ENCODE peak calls at places on chromosome 2, in nine cellular contexts. R is epithelial cell of esophagus, U is NB4, L is GM06990, Y is colonic mucosa, A is kidney epithelial cell, G is A549, H is GM13976, Q is left lung. Z is an unnamed sample.
A peak's percentile ranks its signal among the peaks of the same experiment; 100 is the strongest.

GRCh38 chr2:215031330-215031729 is 107.1 kb downstream of the ABCA12 start:
- DNase-seq in L (no peak), Q (no peak), Y (no peak), G (peak; percentile 1), R (peak; percentile 29), H (no peak), A (no peak), U (no peak), Z (no peak)

GRCh38 chr2:18178736-18179349 is 300.4 kb downstream of the KCNS3 start:
- DNase-seq in U (peak; percentile 76), H (peak; percentile 45), Q (no peak), G (peak; percentile 52), L (no peak), A (peak; percentile 14), Y (peak; percentile 33), R (peak; percentile 71), Z (peak; percentile 68)

GRCh38 chr2:237320801-237321563 is 93.0 kb downstream of the COL6A3 start:
- DNase-seq in U (no peak), A (no peak), L (no peak), Q (no peak), G (no peak), R (no peak), Y (no peak), H (no peak), Z (no peak)

GRCh38 chr2:2892892-2893291 is 484.7 kb downstream of the EIPR1 start:
- DNase-seq in L (no peak), H (no peak), G (no peak), A (no peak), R (no peak), Y (no peak), Q (no peak), U (no peak), Z (no peak)

GRCh38 chr2:217326238-217327022 is 466.6 kb upstream of the TNP1 start:
- DNase-seq in H (no peak), A (no peak), Q (no peak), G (peak; percentile 47), Y (no peak), R (peak; percentile 31), U (peak; percentile 18), L (no peak), Z (no peak)

GRCh38 chr2:235088608-235089020 is 136.8 kb downstream of the SH3BP4 start:
- DNase-seq in A (no peak), Q (no peak), G (peak; percentile 34), R (no peak), Y (no peak), H (no peak), U (no peak), L (no peak), Z (no peak)

GRCh38 chr2:207088276-207088675 is 77.5 kb downstream of the KLF7 start:
- DNase-seq in L (no peak), Q (no peak), R (no peak), A (no peak), Y (no peak), U (no peak), H (no peak), G (no peak), Z (no peak)

GRCh38 chr2:163345795-163346573 is 389.8 kb downstream of the FIGN start:
- DNase-seq in Y (no peak), H (peak; percentile 55), Q (no peak), U (peak; percentile 85), L (peak; percentile 9), G (peak; percentile 76), R (peak; percentile 64), A (no peak), Z (peak; percentile 46)

GRCh38 chr2:182901748-182902147 is 35.3 kb upstream of the FRZB start:
- DNase-seq in Q (no peak), R (no peak), G (no peak), A (no peak), H (no peak), L (no peak), U (no peak), Y (no peak), Z (no peak)

GRCh38 chr2:182907081-182907830 is 40.8 kb upstream of the FRZB start:
- DNase-seq in R (no peak), Y (no peak), H (no peak), G (no peak), Q (no peak), L (no peak), U (no peak), A (no peak), Z (no peak)

GRCh38 chr2:182906454-182906853 is 40.0 kb upstream of the FRZB start:
- DNase-seq in G (no peak), H (no peak), A (no peak), Q (no peak), L (no peak), U (no peak), Y (no peak), R (no peak), Z (no peak)

GRCh38 chr2:182903566-182903965 is 37.1 kb upstream of the FRZB start:
- DNase-seq in Q (no peak), H (no peak), L (no peak), G (no peak), A (no peak), Y (no peak), U (no peak), R (no peak), Z (no peak)

GRCh38 chr2:182904844-182905243 is 38.4 kb upstream of the FRZB start:
- DNase-seq in Y (no peak), Q (no peak), G (no peak), A (no peak), H (no peak), U (no peak), L (no peak), R (no peak), Z (no peak)
- TF ChIP-seq CTCF in Y (no peak), Q (no peak), G (no peak), A (no peak), H (no peak), U (no peak), L (no peak), R (no peak), Z (no peak)

DNA sequence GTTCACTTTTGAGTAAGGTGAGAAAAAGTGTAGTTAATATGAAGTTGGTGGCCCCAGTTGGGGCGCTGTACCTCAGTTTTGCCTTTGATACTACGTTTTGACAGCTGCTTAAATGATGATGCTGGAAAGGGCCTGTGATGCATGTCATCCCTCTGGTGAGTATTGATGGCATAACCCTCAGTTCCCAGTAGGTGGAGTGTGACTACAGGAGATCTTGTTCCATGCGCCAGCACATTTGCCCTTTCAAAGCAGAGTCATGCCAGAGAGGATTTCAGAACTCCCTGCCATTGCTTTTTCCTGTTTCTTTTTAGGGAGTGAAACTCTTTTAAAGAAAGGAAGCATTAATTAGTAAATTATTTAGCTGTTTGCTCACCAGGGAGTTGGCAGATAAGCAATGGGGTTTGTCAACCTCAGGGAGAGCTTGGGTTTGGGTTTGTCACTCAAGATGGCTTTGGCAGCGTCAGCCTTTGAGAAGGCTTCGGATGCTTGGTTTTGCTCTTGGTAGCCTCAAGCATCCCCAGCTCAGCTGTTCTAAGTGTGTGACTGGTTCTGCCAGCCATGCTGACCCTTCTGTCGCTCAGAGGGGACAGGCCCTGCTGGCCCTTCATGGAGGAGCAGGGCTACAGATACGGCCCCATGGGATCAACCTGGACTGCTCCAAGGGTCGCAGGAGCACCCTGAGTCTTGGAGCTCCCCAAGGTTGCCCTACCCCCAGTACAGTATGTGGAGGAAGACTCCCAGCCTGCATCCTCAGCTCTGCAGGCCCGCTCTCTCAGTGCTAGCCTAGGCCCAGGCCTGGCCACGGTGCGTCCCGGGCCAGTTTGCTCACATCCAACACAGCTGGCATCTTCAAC is 29.1 kb downstream of the ARMC9 start:
- DNase-seq in G (peak; percentile 83), R (peak; percentile 85), U (peak; percentile 90), Q (no peak), H (peak; percentile 83), Y (peak; percentile 78), L (peak; percentile 45), A (peak; percentile 44), Z (peak; percentile 43)
- TF ChIP-seq CTCF in G (peak; percentile 87), R (peak; percentile 94), U (peak; percentile 96), Q (peak; percentile 70), H (peak; percentile 82), Y (peak; percentile 78), L (peak; percentile 78), A (peak; percentile 85), Z (peak; percentile 70)

DNA sequence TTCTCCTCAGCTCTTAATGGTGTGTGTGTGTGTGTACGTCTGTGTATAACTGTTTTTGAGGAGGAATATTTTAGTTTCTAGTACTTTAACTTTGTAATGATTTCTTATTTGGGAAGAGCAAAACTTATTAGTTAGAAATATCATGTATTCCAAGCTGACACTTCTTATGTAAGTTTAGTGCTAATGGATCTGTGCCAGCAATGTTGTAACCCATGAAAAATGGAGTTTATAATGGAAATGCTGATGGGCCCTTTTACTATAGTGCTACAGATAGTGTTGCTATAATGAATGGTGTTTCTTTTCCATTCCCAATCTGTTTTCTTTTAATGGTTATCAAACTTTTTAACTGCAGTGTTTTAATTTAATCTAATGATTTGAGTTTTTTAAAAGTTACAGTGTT is 49.8 kb upstream of the OTX1 start:
- DNase-seq in L (no peak), R (peak; percentile 17), A (no peak), U (no peak), G (no peak), Y (no peak), H (no peak), Q (no peak), Z (no peak)
- TF ChIP-seq CTCF in L (no peak), R (no peak), A (no peak), U (no peak), G (no peak), Y (no peak), H (no peak), Q (no peak), Z (no peak)

GRCh38 chr2:238433941-238434845 is 7.5 kb downstream of the ASB1 start:
- DNase-seq in L (no peak), U (no peak), G (no peak), Y (no peak), R (peak; percentile 89), H (no peak), Q (no peak), A (no peak), Z (no peak)

GRCh38 chr2:238435752-238436096 is 9.0 kb downstream of the ASB1 start:
- DNase-seq in U (no peak), R (no peak), H (no peak), Q (peak; percentile 74), G (no peak), Y (no peak), A (no peak), L (no peak), Z (no peak)

GRCh38 chr2:238434846-238435751 is 8.4 kb downstream of the ASB1 start:
- DNase-seq in U (no peak), A (no peak), G (no peak), H (no peak), Y (no peak), L (no peak), Q (peak; percentile 85), R (peak; percentile 80), Z (no peak)

GRCh38 chr2:238431431-238431830 is 4.7 kb downstream of the ASB1 start:
- DNase-seq in H (no peak), L (no peak), Y (no peak), G (no peak), A (no peak), R (no peak), Q (no peak), U (no peak), Z (no peak)

DNA sequence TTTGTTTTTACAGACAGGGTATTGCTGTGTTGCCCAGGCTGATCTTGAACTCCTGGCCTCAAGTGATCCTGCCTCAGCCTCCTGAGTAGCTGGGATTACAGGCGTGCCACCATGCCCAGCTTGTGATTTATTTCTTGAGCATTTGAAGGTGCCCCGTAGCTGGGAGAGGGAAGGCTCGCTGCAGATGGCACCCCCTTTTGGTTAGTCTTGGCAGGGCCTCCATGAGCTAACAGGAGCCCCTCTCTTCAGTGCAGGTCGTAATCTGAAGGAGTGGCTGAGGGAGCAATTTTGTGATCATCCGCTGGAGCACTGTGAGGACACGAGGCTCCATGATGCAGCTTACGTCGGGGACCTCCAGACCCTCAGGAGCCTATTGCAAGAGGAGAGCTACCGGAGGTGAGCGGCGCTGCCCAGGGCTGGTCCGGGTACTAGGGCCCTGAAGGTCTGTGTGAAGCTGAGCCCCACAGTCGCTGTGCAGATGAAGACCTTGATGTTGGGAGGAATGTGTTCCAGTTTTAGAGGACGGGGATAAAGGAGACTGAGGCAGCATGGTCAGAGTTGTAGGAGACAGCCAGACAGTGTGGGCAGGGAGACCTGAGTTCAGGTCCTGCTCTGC is 6.7 kb downstream of the ASB1 start:
- DNase-seq in R (no peak), A (no peak), L (no peak), U (peak; percentile 22), Y (no peak), Q (no peak), H (no peak), G (peak; percentile 22), Z (no peak)
- TF ChIP-seq CTCF in R (no peak), A (no peak), L (no peak), U (no peak), Y (no peak), Q (no peak), H (no peak), G (no peak), Z (no peak)